ENCODE peak calls at places on chromosome 12, in nine cellular contexts. One of them, this sample, is unnamed.

GRCh38 chr12:65779091-65779642 is 45.1 kb upstream of the HMGA2 start:
- DNase-seq in left ventricle myocardium inferior: no peak
- DNase-seq in A549: no peak
- DNase-seq in fibroblast of the aortic adventitia: peak
- DNase-seq in brain microvascular endothelial cell: peak
- DNase-seq in CD8-positive, alpha-beta T cell: no peak
- DNase-seq in GM12878: no peak
- DNase-seq in endothelial cell of umbilical vein: peak
- DNase-seq in cardiac muscle cell: no peak
- DNase-seq in this sample: no peak

GRCh38 chr12:124520258-124520657 is 47.2 kb downstream of the NCOR2 start:
- DNase-seq in left ventricle myocardium inferior: peak
- DNase-seq in A549: peak
- DNase-seq in fibroblast of the aortic adventitia: peak
- DNase-seq in brain microvascular endothelial cell: no peak
- DNase-seq in CD8-positive, alpha-beta T cell: no peak
- DNase-seq in GM12878: no peak
- DNase-seq in endothelial cell of umbilical vein: peak
- DNase-seq in cardiac muscle cell: no peak
- DNase-seq in this sample: no peak

GRCh38 chr12:57631566-57632368 is 1.2 kb downstream of the B4GALNT1 start:
- DNase-seq in left ventricle myocardium inferior: no peak
- DNase-seq in A549: no peak
- DNase-seq in fibroblast of the aortic adventitia: peak
- DNase-seq in brain microvascular endothelial cell: no peak
- DNase-seq in CD8-positive, alpha-beta T cell: no peak
- DNase-seq in GM12878: no peak
- DNase-seq in endothelial cell of umbilical vein: no peak
- DNase-seq in cardiac muscle cell: no peak
- DNase-seq in this sample: no peak

GRCh38 chr12:24075650-24076049 is 126.2 kb upstream of the SOX5 start:
- DNase-seq in left ventricle myocardium inferior: no peak
- DNase-seq in A549: no peak
- DNase-seq in fibroblast of the aortic adventitia: no peak
- DNase-seq in brain microvascular endothelial cell: no peak
- DNase-seq in CD8-positive, alpha-beta T cell: no peak
- DNase-seq in GM12878: no peak
- DNase-seq in endothelial cell of umbilical vein: no peak
- DNase-seq in cardiac muscle cell: no peak
- DNase-seq in this sample: no peak

GRCh38 chr12:116832353-116832752 is 48.9 kb downstream of the HRK start:
- DNase-seq in left ventricle myocardium inferior: no peak
- DNase-seq in A549: no peak
- DNase-seq in fibroblast of the aortic adventitia: no peak
- DNase-seq in brain microvascular endothelial cell: no peak
- DNase-seq in CD8-positive, alpha-beta T cell: no peak
- DNase-seq in GM12878: no peak
- DNase-seq in endothelial cell of umbilical vein: no peak
- DNase-seq in cardiac muscle cell: no peak
- DNase-seq in this sample: no peak

GRCh38 chr12:58496411-58496810 is 423.9 kb downstream of the LRIG3 start:
- DNase-seq in left ventricle myocardium inferior: no peak
- DNase-seq in A549: no peak
- DNase-seq in fibroblast of the aortic adventitia: no peak
- DNase-seq in brain microvascular endothelial cell: peak
- DNase-seq in CD8-positive, alpha-beta T cell: no peak
- DNase-seq in GM12878: no peak
- DNase-seq in endothelial cell of umbilical vein: no peak
- DNase-seq in cardiac muscle cell: no peak
- DNase-seq in this sample: no peak

GRCh38 chr12:58419182-58419760 is 477.9 kb downstream of the ATP23 start:
- DNase-seq in left ventricle myocardium inferior: no peak
- DNase-seq in A549: no peak
- DNase-seq in fibroblast of the aortic adventitia: no peak
- DNase-seq in brain microvascular endothelial cell: no peak
- DNase-seq in CD8-positive, alpha-beta T cell: no peak
- DNase-seq in GM12878: no peak
- DNase-seq in endothelial cell of umbilical vein: no peak
- DNase-seq in cardiac muscle cell: no peak
- DNase-seq in this sample: no peak

GRCh38 chr12:14843425-14843887 is at the start of gene ART4:
- DNase-seq in left ventricle myocardium inferior: peak
- DNase-seq in A549: no peak
- DNase-seq in fibroblast of the aortic adventitia: peak
- DNase-seq in brain microvascular endothelial cell: no peak
- DNase-seq in CD8-positive, alpha-beta T cell: no peak
- DNase-seq in GM12878: no peak
- DNase-seq in endothelial cell of umbilical vein: peak
- DNase-seq in cardiac muscle cell: no peak
- DNase-seq in this sample: no peak

GRCh38 chr12:41604830-41605229 is 416.7 kb downstream of the PDZRN4 start:
- DNase-seq in left ventricle myocardium inferior: no peak
- DNase-seq in A549: no peak
- DNase-seq in fibroblast of the aortic adventitia: no peak
- DNase-seq in brain microvascular endothelial cell: no peak
- DNase-seq in CD8-positive, alpha-beta T cell: no peak
- DNase-seq in GM12878: no peak
- DNase-seq in endothelial cell of umbilical vein: no peak
- DNase-seq in cardiac muscle cell: no peak
- DNase-seq in this sample: no peak

GRCh38 chr12:49294804-49295086 is 202 bp upstream of the PRPH start:
- DNase-seq in left ventricle myocardium inferior: no peak
- DNase-seq in A549: no peak
- DNase-seq in fibroblast of the aortic adventitia: no peak
- DNase-seq in brain microvascular endothelial cell: no peak
- DNase-seq in CD8-positive, alpha-beta T cell: no peak
- DNase-seq in GM12878: no peak
- DNase-seq in endothelial cell of umbilical vein: no peak
- DNase-seq in cardiac muscle cell: no peak
- DNase-seq in this sample: no peak
- H3K4me3 ChIP-seq in left ventricle myocardium inferior: no peak
- H3K4me3 ChIP-seq in A549: no peak
- H3K4me3 ChIP-seq in fibroblast of the aortic adventitia: no peak
- H3K4me3 ChIP-seq in brain microvascular endothelial cell: no peak
- H3K4me3 ChIP-seq in CD8-positive, alpha-beta T cell: no peak
- H3K4me3 ChIP-seq in GM12878: no peak
- H3K4me3 ChIP-seq in endothelial cell of umbilical vein: no peak
- H3K4me3 ChIP-seq in cardiac muscle cell: no peak
- H3K4me3 ChIP-seq in this sample: no peak

GRCh38 chr12:56038022-56038665 is 3.6 kb upstream of the RPS26 start:
- DNase-seq in left ventricle myocardium inferior: no peak
- DNase-seq in A549: no peak
- DNase-seq in fibroblast of the aortic adventitia: no peak
- DNase-seq in brain microvascular endothelial cell: no peak
- DNase-seq in CD8-positive, alpha-beta T cell: no peak
- DNase-seq in GM12878: no peak
- DNase-seq in endothelial cell of umbilical vein: no peak
- DNase-seq in cardiac muscle cell: no peak
- DNase-seq in this sample: no peak

GRCh38 chr12:56040963-56041578 is 647 bp upstream of the RPS26 start:
- DNase-seq in left ventricle myocardium inferior: no peak
- DNase-seq in A549: no peak
- DNase-seq in fibroblast of the aortic adventitia: no peak
- DNase-seq in brain microvascular endothelial cell: no peak
- DNase-seq in CD8-positive, alpha-beta T cell: no peak
- DNase-seq in GM12878: no peak
- DNase-seq in endothelial cell of umbilical vein: no peak
- DNase-seq in cardiac muscle cell: no peak
- DNase-seq in this sample: no peak

GRCh38 chr12:56040151-56040550 is 1.6 kb upstream of the RPS26 start:
- DNase-seq in left ventricle myocardium inferior: no peak
- DNase-seq in A549: no peak
- DNase-seq in fibroblast of the aortic adventitia: no peak
- DNase-seq in brain microvascular endothelial cell: no peak
- DNase-seq in CD8-positive, alpha-beta T cell: no peak
- DNase-seq in GM12878: no peak
- DNase-seq in endothelial cell of umbilical vein: no peak
- DNase-seq in cardiac muscle cell: no peak
- DNase-seq in this sample: no peak

GRCh38 chr12:56042430-56043203 is 899 bp downstream of the RPS26 start:
- DNase-seq in left ventricle myocardium inferior: no peak
- DNase-seq in A549: no peak
- DNase-seq in fibroblast of the aortic adventitia: no peak
- DNase-seq in brain microvascular endothelial cell: no peak
- DNase-seq in CD8-positive, alpha-beta T cell: no peak
- DNase-seq in GM12878: no peak
- DNase-seq in endothelial cell of umbilical vein: no peak
- DNase-seq in cardiac muscle cell: no peak
- DNase-seq in this sample: no peak

GRCh38 chr12:56041579-56042429 is at the start of gene RPS26:
- DNase-seq in left ventricle myocardium inferior: peak
- DNase-seq in A549: peak
- DNase-seq in fibroblast of the aortic adventitia: peak
- DNase-seq in brain microvascular endothelial cell: peak
- DNase-seq in CD8-positive, alpha-beta T cell: peak
- DNase-seq in GM12878: peak
- DNase-seq in endothelial cell of umbilical vein: peak
- DNase-seq in cardiac muscle cell: peak
- DNase-seq in this sample: peak
- TF ChIP-seq CTCF in left ventricle myocardium inferior: peak
- TF ChIP-seq CTCF in A549: peak
- TF ChIP-seq CTCF in fibroblast of the aortic adventitia: peak
- TF ChIP-seq CTCF in brain microvascular endothelial cell: peak
- TF ChIP-seq CTCF in CD8-positive, alpha-beta T cell: peak
- TF ChIP-seq CTCF in GM12878: peak
- TF ChIP-seq CTCF in endothelial cell of umbilical vein: no peak
- TF ChIP-seq CTCF in cardiac muscle cell: peak
- TF ChIP-seq CTCF in this sample: peak

GRCh38 chr12:48979602-48980388 is 1.7 kb downstream of the WNT1 start:
- DNase-seq in left ventricle myocardium inferior: no peak
- DNase-seq in A549: no peak
- DNase-seq in fibroblast of the aortic adventitia: no peak
- DNase-seq in brain microvascular endothelial cell: no peak
- DNase-seq in CD8-positive, alpha-beta T cell: peak
- DNase-seq in GM12878: no peak
- DNase-seq in endothelial cell of umbilical vein: no peak
- DNase-seq in cardiac muscle cell: no peak
- DNase-seq in this sample: no peak
- H3K4me3 ChIP-seq in left ventricle myocardium inferior: peak
- H3K4me3 ChIP-seq in A549: no peak
- H3K4me3 ChIP-seq in fibroblast of the aortic adventitia: peak
- H3K4me3 ChIP-seq in brain microvascular endothelial cell: no peak
- H3K4me3 ChIP-seq in CD8-positive, alpha-beta T cell: peak
- H3K4me3 ChIP-seq in GM12878: peak
- H3K4me3 ChIP-seq in endothelial cell of umbilical vein: no peak
- H3K4me3 ChIP-seq in cardiac muscle cell: peak
- H3K4me3 ChIP-seq in this sample: no peak

GRCh38 chr12:17928708-17929366 is 161.2 kb downstream of the RERGL start:
- DNase-seq in left ventricle myocardium inferior: no peak
- DNase-seq in A549: peak
- DNase-seq in fibroblast of the aortic adventitia: peak
- DNase-seq in brain microvascular endothelial cell: peak
- DNase-seq in CD8-positive, alpha-beta T cell: no peak
- DNase-seq in GM12878: no peak
- DNase-seq in endothelial cell of umbilical vein: peak
- DNase-seq in cardiac muscle cell: no peak
- DNase-seq in this sample: peak
- TF ChIP-seq CTCF in left ventricle myocardium inferior: no peak
- TF ChIP-seq CTCF in A549: peak
- TF ChIP-seq CTCF in fibroblast of the aortic adventitia: no peak
- TF ChIP-seq CTCF in brain microvascular endothelial cell: peak
- TF ChIP-seq CTCF in CD8-positive, alpha-beta T cell: no peak
- TF ChIP-seq CTCF in GM12878: no peak
- TF ChIP-seq CTCF in endothelial cell of umbilical vein: peak
- TF ChIP-seq CTCF in cardiac muscle cell: no peak
- TF ChIP-seq CTCF in this sample: peak

DNA sequence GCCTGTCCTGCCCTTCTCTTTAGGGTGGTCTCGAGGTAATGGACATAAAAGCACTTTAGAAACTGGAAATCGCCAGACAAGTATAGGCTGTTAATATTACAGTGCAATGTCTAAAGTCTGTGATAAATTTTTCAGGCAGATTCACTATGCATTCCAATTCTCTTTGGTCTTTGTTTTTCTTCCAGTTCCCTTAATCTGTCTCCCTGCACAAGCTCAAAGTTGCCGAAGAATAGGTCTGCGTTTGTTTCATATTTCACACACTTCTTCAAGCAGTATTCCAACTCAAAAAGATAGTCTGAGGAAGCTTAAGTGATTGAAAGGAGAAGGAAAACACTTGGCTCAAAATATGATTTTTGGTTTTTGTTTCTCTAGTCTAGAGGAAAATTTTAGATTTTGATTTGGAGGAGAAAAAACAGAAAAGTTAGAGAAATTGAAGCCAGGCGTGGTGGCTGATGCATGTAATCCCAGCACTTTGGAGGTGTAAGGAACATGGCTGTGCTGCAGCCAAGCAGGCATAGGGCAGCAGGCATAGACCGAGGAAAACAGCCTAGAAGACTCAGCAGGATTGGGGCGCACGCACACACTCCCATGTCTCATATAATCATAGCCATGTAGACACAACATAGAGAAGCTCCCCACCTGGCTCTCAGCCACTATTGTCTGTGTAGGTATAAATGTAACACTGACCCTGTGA is 96.1 kb upstream of the TMPO start:
- DNase-seq in left ventricle myocardium inferior: no peak
- DNase-seq in A549: no peak
- DNase-seq in fibroblast of the aortic adventitia: no peak
- DNase-seq in brain microvascular endothelial cell: no peak
- DNase-seq in CD8-positive, alpha-beta T cell: no peak
- DNase-seq in GM12878: no peak
- DNase-seq in endothelial cell of umbilical vein: no peak
- DNase-seq in cardiac muscle cell: no peak
- DNase-seq in this sample: no peak
- H3K4me3 ChIP-seq in left ventricle myocardium inferior: no peak
- H3K4me3 ChIP-seq in A549: no peak
- H3K4me3 ChIP-seq in fibroblast of the aortic adventitia: peak
- H3K4me3 ChIP-seq in brain microvascular endothelial cell: no peak
- H3K4me3 ChIP-seq in CD8-positive, alpha-beta T cell: no peak
- H3K4me3 ChIP-seq in GM12878: no peak
- H3K4me3 ChIP-seq in endothelial cell of umbilical vein: no peak
- H3K4me3 ChIP-seq in cardiac muscle cell: no peak
- H3K4me3 ChIP-seq in this sample: no peak